ENCODE peak calls at places on chromosomes 2 and 18, in six cellular contexts. B is coronary artery, J is astrocyte, O is testis, W is thoracic aorta, T is dorsolateral prefrontal cortex. V is an unnamed sample.
A peak's percentile ranks its signal among the peaks of the same experiment; 100 is the strongest.

GRCh38 chr2:70132244-70133126 is 45.2 kb downstream of the PCBP1 start:
- DNase-seq in J (peak; percentile 37), O (peak; percentile 56), B (no peak), W (no peak), T (peak; percentile 58), V (peak; percentile 57)

GRCh38 chr2:25213229-25213628 is 44.8 kb upstream of the POMC start:
- DNase-seq in J (no peak), B (no peak), T (no peak), W (no peak), O (no peak), V (no peak)

GRCh38 chr2:174024524-174025270 is 59.5 kb upstream of the SP3 start:
- DNase-seq in T (no peak), O (peak; percentile 89), B (no peak), J (peak; percentile 84), W (no peak), V (peak; percentile 53)

GRCh38 chr2:99096728-99097127 is 44.8 kb upstream of the C2orf15 start:
- DNase-seq in J (no peak), B (no peak), W (no peak), O (no peak), T (no peak), V (no peak)

GRCh38 chr2:128563348-128563687 is 244.7 kb upstream of the HS6ST1 start:
- DNase-seq in W (peak; percentile 64), J (peak; percentile 98), B (peak; percentile 86), O (peak; percentile 91), T (peak; percentile 78), V (peak; percentile 94)

GRCh38 chr2:120425014-120425413 is 79.1 kb downstream of the INHBB start:
- DNase-seq in O (no peak), J (no peak), B (peak; percentile 46), T (peak; percentile 31), W (no peak), V (no peak)

GRCh38 chr2:227267406-227268115 is 57.5 kb upstream of the MFF start:
- DNase-seq in T (no peak), W (no peak), B (no peak), O (no peak), J (no peak), V (no peak)

GRCh38 chr2:171522804-171523338 is 597 bp downstream of the CYBRD1 start:
- DNase-seq in B (no peak), W (no peak), T (no peak), O (peak; percentile 28), J (peak; percentile 32), V (no peak)

GRCh38 chr2:127694986-127695385 is 6.3 kb upstream of the SFT2D3 start:
- DNase-seq in J (no peak), B (no peak), O (no peak), T (no peak), W (no peak), V (no peak)

GRCh38 chr2:240997141-240997855 is 1.1 kb upstream of the SNED1 start:
- DNase-seq in O (peak; percentile 74), T (no peak), J (no peak), W (no peak), B (peak; percentile 75), V (peak; percentile 64)

GRCh38 chr18:22977847-22978701 is 44.9 kb downstream of the RBBP8 start:
- DNase-seq in B (no peak), T (no peak), W (no peak), O (no peak), J (peak; percentile 92), V (peak; percentile 75)

GRCh38 chr18:57998461-57998860 is 45.6 kb upstream of the NEDD4L start:
- DNase-seq in B (no peak), T (no peak), O (no peak), J (no peak), W (no peak), V (peak; percentile 14)

GRCh38 chr2:186946896-186947467 is 98.0 kb upstream of the ZSWIM2 start:
- DNase-seq in B (no peak), J (no peak), W (no peak), O (no peak), T (no peak), V (no peak)
- H3K4me3 ChIP-seq in B (no peak overlapping the region), J (no peak overlapping the region), W (no peak overlapping the region), O (no peak overlapping the region), T (no peak overlapping the region), V (no peak overlapping the region)

DNA sequence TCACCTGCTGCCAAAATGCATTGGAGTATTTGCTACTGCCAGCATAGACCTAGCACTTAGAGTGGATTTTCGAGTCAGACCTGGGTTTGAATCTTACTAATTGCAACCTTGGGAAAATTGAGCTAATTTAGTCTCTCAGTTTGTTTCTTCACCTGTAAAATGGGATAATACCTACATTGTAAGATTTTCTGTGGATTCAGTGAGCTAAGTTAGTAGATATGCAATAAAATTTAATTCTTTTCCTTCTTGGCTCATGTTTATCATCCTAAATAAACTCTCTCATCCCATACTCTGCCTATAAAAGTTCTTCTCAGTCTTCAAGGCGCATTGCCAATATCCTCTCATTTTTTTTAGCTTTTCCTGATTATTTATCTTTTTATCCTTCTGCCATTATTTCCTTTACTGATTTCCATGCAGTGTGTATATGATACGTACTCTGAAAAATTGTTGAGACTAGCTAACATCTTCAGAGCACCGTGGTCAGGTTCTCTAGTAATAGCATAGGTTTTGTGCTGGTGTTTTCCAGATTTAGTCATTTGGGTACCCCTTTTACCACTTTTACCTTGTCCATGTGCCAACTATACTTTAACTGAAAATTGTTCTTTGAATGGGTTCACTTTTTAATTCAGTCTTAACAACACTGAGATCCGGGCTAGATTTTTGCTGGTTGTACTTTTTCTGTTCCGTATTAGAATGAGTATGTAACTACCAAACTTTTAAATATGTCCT is 7.3 kb downstream of the CEP192 start:
- DNase-seq in J (no peak), O (no peak), W (no peak), T (no peak), B (no peak), V (no peak)
- H3K27ac ChIP-seq in J (no peak overlapping the region), O (peak overlapping the region; percentile 25), W (no peak overlapping the region), T (no peak overlapping the region), B (no peak overlapping the region), V (no peak overlapping the region)

GRCh38 chr2:96159084-96159830 is 14.0 kb upstream of the DUSP2 start:
- DNase-seq in B (no peak), T (no peak), W (no peak), J (no peak), O (no peak), V (no peak)

GRCh38 chr2:96158554-96158940 is 13.3 kb upstream of the DUSP2 start:
- DNase-seq in O (no peak), T (no peak), W (no peak), B (no peak), J (no peak), V (no peak)

GRCh38 chr2:96156011-96156820 is 11.0 kb upstream of the DUSP2 start:
- DNase-seq in J (no peak), W (no peak), T (no peak), B (no peak), O (no peak), V (no peak)

GRCh38 chr2:96157649-96158553 is 12.7 kb upstream of the DUSP2 start:
- DNase-seq in B (no peak), O (no peak), T (no peak), W (no peak), J (no peak), V (peak; percentile 37)

GRCh38 chr2:96156926-96157648 is 11.8 kb upstream of the DUSP2 start:
- DNase-seq in W (no peak), J (no peak), O (no peak), T (no peak), B (no peak), V (no peak)
- H3K4me3 ChIP-seq in W (no peak overlapping the region), J (no peak overlapping the region), O (no peak overlapping the region), T (no peak overlapping the region), B (no peak overlapping the region), V (no peak overlapping the region)

GRCh38 chr2:159153063-159153462 is 133.4 kb downstream of the WDSUB1 start:
- DNase-seq in T (no peak), B (no peak), O (no peak), J (no peak), W (no peak), V (no peak)
- H3K27ac ChIP-seq in T (no peak overlapping the region), B (no peak overlapping the region), O (no peak overlapping the region), J (no peak overlapping the region), W (no peak overlapping the region), V (no peak overlapping the region)

GRCh38 chr2:144324446-144325045 is 195.4 kb downstream of the ZEB2 start:
- DNase-seq in T (no peak), O (no peak), J (peak; percentile 17), B (no peak), W (no peak), V (no peak)
- H3K4me3 ChIP-seq in T (no peak overlapping the region), O (no peak overlapping the region), J (no peak overlapping the region), B (no peak overlapping the region), W (no peak overlapping the region), V (no peak overlapping the region)

GRCh38 chr2:39409697-39410389 is 27.2 kb downstream of the MAP4K3 start:
- DNase-seq in B (no peak), T (no peak), J (no peak), W (no peak), O (no peak), V (peak; percentile 29)
- H3K27ac ChIP-seq in B (no peak overlapping the region), T (no peak overlapping the region), J (peak overlapping the region; percentile 94), W (no peak overlapping the region), O (no peak overlapping the region), V (peak overlapping the region; percentile 88)